ENCODE peak calls at places on chromosomes 13 and 19, in nine cellular contexts. C is transverse colon, R is tibial nerve, Z is GM12891, M is Peyer's patch, F is IMR-90, P is uterus, H is NB4, D is heart left ventricle. T is an unnamed sample.

GRCh38 chr13:25881946-25882574 is 169.8 kb downstream of the SHISA2 start:
- DNase-seq in H (no peak), R (no peak), D (no peak), M (no peak), Z (no peak), C (no peak), P (no peak), F (no peak), T (no peak)

GRCh38 chr19:46621191-46622117 is 3.4 kb downstream of the PTGIR start:
- DNase-seq in H (no peak), C (no peak), P (no peak), M (no peak), R (no peak), F (peak), D (peak), Z (no peak), T (no peak)

GRCh38 chr19:34816708-34817107 is 43.7 kb upstream of the ZNF599 start:
- DNase-seq in H (no peak), P (no peak), F (no peak), C (no peak), R (no peak), Z (no peak), D (no peak), M (no peak), T (no peak)

GRCh38 chr19:51514866-51515481 is 13.4 kb upstream of the SIGLEC12 start:
- DNase-seq in H (peak), P (no peak), D (no peak), M (no peak), Z (peak), R (no peak), C (no peak), F (peak), T (no peak)

GRCh38 chr13:80363890-80364503 is 23.1 kb upstream of the SPRY2 start:
- DNase-seq in C (no peak), H (peak), F (peak), D (no peak), R (no peak), Z (no peak), P (no peak), M (no peak), T (no peak)

GRCh38 chr19:6065685-6066365 is 44.5 kb downstream of the RFX2 start:
- DNase-seq in M (no peak), D (no peak), R (no peak), F (peak), H (peak), Z (no peak), C (peak), P (peak), T (no peak)

GRCh38 chr19:34300962-34301361 is 46.6 kb downstream of the GARRE1 start:
- DNase-seq in R (no peak), H (no peak), F (no peak), D (no peak), P (no peak), Z (no peak), C (peak), M (no peak), T (no peak)

GRCh38 chr19:14482112-14482941 is 7.2 kb upstream of the PTGER1 start:
- DNase-seq in R (no peak), H (no peak), Z (no peak), C (no peak), P (no peak), D (no peak), M (no peak), F (no peak), T (no peak)

GRCh38 chr13:46641274-46642081 is 88.5 kb downstream of the LRCH1 start:
- DNase-seq in M (no peak), F (no peak), R (no peak), H (no peak), Z (no peak), D (no peak), C (no peak), P (peak), T (no peak)

GRCh38 chr19:48490980-48491792 is 20.4 kb downstream of the LMTK3 start:
- DNase-seq in H (peak), R (no peak), D (no peak), Z (peak), P (no peak), F (no peak), C (peak), M (peak), T (no peak)

GRCh38 chr13:50732712-50733111 is 110.8 kb downstream of the DLEU7 start:
- DNase-seq in Z (no peak), C (no peak), R (no peak), H (no peak), M (no peak), D (no peak), F (peak), P (no peak), T (no peak)

GRCh38 chr19:47391510-47392223 is 27.7 kb downstream of the MEIS3 start:
- DNase-seq in Z (peak), P (peak), H (peak), M (peak), C (peak), R (peak), F (peak), D (peak), T (peak)

GRCh38 chr19:34962945-34963530 is 991 bp downstream of the ZNF792 start:
- DNase-seq in M (no peak), R (no peak), D (no peak), P (no peak), Z (no peak), C (no peak), F (peak), H (no peak), T (no peak)

GRCh38 chr19:46495789-46496099 is at the start of gene PNMA8B:
- DNase-seq in H (no peak), C (no peak), M (no peak), R (no peak), F (peak), Z (peak), P (no peak), D (peak), T (no peak)

GRCh38 chr19:49567722-49568454 is 12.5 kb downstream of the NOSIP start:
- DNase-seq in R (no peak), M (peak), Z (no peak), C (peak), D (no peak), F (no peak), P (no peak), H (peak), T (no peak)

GRCh38 chr19:12648088-12648487 is 18.5 kb downstream of the MAN2B1 start:
- DNase-seq in M (no peak), D (no peak), Z (no peak), H (no peak), R (no peak), C (no peak), F (no peak), P (no peak), T (no peak)

GRCh38 chr13:109145631-109146030 is 516.2 kb downstream of the MYO16 start:
- DNase-seq in M (no peak), R (peak), F (peak), C (peak), H (peak), Z (peak), P (peak), D (no peak), T (no peak)

GRCh38 chr13:39297664-39298171 is 259.5 kb downstream of the NHLRC3 start:
- DNase-seq in R (no peak), M (no peak), D (no peak), F (peak), P (no peak), H (no peak), C (no peak), Z (no peak), T (no peak)

GRCh38 chr19:48341006-48341405 is 15.7 kb downstream of the EMP3 start:
- DNase-seq in R (no peak), Z (no peak), F (peak), C (no peak), D (no peak), M (no peak), P (no peak), H (peak), T (no peak)

GRCh38 chr13:76522083-76522755 is 364.0 kb downstream of the KCTD12 start:
- DNase-seq in D (no peak), Z (no peak), H (no peak), P (no peak), M (no peak), C (no peak), F (peak), R (no peak), T (no peak)

GRCh38 chr13:101473458-101473857 is 21.0 kb downstream of the ITGBL1 start:
- DNase-seq in C (no peak), P (no peak), H (no peak), Z (no peak), M (no peak), F (peak), R (no peak), D (no peak), T (no peak)

GRCh38 chr13:33763021-33763420 is 54.9 kb upstream of the RFC3 start:
- DNase-seq in Z (no peak), C (no peak), P (no peak), D (no peak), F (no peak), R (no peak), H (no peak), M (no peak), T (no peak)

GRCh38 chr13:29619995-29620394 is 24.5 kb upstream of the SLC7A1 start:
- DNase-seq in M (no peak), H (no peak), D (no peak), F (peak), P (no peak), C (no peak), R (no peak), Z (no peak), T (no peak)

GRCh38 chr13:24664726-24665409 is 15.3 kb upstream of the ATP12A start:
- DNase-seq in M (no peak), Z (no peak), D (no peak), F (peak), P (no peak), C (no peak), R (no peak), H (no peak), T (no peak)

GRCh38 chr13:49185264-49185663 is 34.9 kb upstream of the MLNR start:
- DNase-seq in M (no peak), H (peak), D (no peak), C (no peak), F (peak), P (no peak), Z (no peak), R (no peak), T (no peak)

GRCh38 chr19:3062165-3063105 is at the start of gene TLE5:
- DNase-seq in D (peak), Z (peak), M (peak), R (no peak), P (no peak), C (peak), H (peak), F (no peak), T (no peak)

GRCh38 chr13:66558511-66558910 is 671.6 kb downstream of the PCDH9 start:
- DNase-seq in H (no peak), C (no peak), D (no peak), M (no peak), P (no peak), R (no peak), F (peak), Z (no peak), T (no peak)

GRCh38 chr13:28475916-28476725 is 18.8 kb downstream of the FLT1 start:
- DNase-seq in R (no peak), C (no peak), Z (no peak), F (peak), H (peak), P (no peak), D (no peak), M (no peak), T (no peak)

GRCh38 chr19:42092350-42092749 is 16.4 kb downstream of the ZNF574 start:
- DNase-seq in M (no peak), R (no peak), H (peak), F (no peak), C (peak), P (peak), D (no peak), Z (no peak), T (no peak)

GRCh38 chr13:53250272-53250875 is 221.8 kb downstream of the OLFM4 start:
- DNase-seq in C (no peak), Z (no peak), P (no peak), M (no peak), H (peak), F (peak), R (peak), D (no peak), T (no peak)

GRCh38 chr13:44273991-44274810 is 99.4 kb upstream of the SERP2 start:
- DNase-seq in D (no peak), R (no peak), M (no peak), F (peak), H (no peak), Z (peak), C (no peak), P (peak), T (no peak)

GRCh38 chr19:55692681-55693081 is 17.7 kb downstream of the EPN1 start:
- DNase-seq in C (no peak), Z (no peak), F (no peak), M (no peak), D (no peak), P (no peak), H (no peak), R (no peak), T (no peak)

GRCh38 chr19:52601025-52601973 is 31.2 kb downstream of the ZNF701 start:
- DNase-seq in R (peak), P (peak), Z (peak), C (peak), M (peak), F (peak), D (peak), H (peak), T (peak)

GRCh38 chr13:50697746-50698526 is 145.6 kb downstream of the DLEU7 start:
- DNase-seq in M (no peak), H (no peak), R (no peak), P (no peak), D (no peak), F (no peak), Z (no peak), C (no peak), T (no peak)

GRCh38 chr13:42354246-42355117 is 82.5 kb downstream of the AKAP11 start:
- DNase-seq in H (no peak), Z (no peak), P (no peak), C (no peak), D (no peak), R (no peak), M (peak), F (peak), T (no peak)

GRCh38 chr19:50778906-50779430 is 8.7 kb downstream of the GPR32 start:
- DNase-seq in R (no peak), Z (no peak), C (no peak), F (no peak), M (no peak), D (no peak), P (no peak), H (no peak), T (no peak)

GRCh38 chr19:3459965-3460582 is 20.3 kb downstream of the SMIM24 start:
- DNase-seq in F (no peak), M (no peak), C (no peak), D (no peak), R (no peak), P (no peak), Z (no peak), H (no peak), T (no peak)

GRCh38 chr19:35942235-35942634 is 6.1 kb downstream of the LRFN3 start:
- DNase-seq in P (no peak), C (no peak), Z (no peak), F (no peak), H (no peak), R (no peak), D (no peak), M (no peak), T (no peak)

GRCh38 chr19:47027586-47028371 is 8.1 kb downstream of the NPAS1 start:
- DNase-seq in M (no peak), P (no peak), D (no peak), R (no peak), F (no peak), H (no peak), Z (no peak), C (no peak), T (no peak)

GRCh38 chr19:7476941-7477494 is 11.8 kb downstream of the PEX11G start:
- DNase-seq in P (no peak), H (no peak), C (no peak), M (no peak), Z (no peak), R (no peak), F (no peak), D (no peak), T (no peak)
- TF ChIP-seq POLR2A in P (no peak), H (no peak), C (no peak), M (no peak), Z (no peak), R (no peak), F (no peak), D (no peak), T (no peak)

DNA sequence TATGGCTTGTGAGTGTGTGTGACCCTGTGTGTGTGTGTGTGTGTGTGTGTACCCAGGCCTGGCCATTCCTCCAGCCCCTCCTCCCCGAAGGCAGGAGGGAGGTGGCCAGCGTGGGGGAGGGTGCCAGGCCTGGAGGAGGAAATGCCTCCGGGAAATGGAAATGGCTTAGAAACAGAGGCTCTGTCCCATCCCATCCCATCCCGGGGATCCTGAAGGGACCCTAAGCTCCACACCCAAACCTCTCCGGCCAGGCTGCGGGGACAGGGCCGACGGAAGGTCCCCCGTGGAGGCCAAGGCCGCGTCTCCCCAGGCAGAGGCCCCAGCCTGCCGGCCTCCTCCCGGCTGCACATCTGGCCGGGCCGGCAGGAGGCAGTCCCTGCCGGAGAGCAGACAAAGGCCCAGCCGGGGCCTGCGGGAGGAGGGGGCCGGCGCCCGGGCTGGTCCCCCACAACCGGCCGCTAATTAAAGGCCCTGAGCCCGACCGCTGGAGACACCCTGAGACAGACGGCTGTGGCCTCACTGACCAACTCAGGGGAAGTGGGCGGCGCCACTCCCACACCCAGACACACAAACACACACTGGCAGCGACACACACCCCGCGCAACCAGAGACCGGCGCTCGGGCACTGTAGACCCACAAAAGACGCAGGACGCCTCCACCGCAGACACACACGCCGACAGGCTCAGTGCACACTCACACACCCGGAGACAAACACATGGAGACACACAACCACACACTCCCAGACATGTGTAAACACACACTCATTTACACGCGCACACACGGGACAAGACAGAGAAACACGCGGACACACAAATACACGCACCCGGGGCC is 1.1 kb downstream of the ADAMTS10 start:
- DNase-seq in D (peak), F (peak), Z (no peak), R (no peak), P (peak), M (peak), H (peak), C (peak), T (no peak)
- TF ChIP-seq POLR2A in D (no peak), F (peak), Z (no peak), R (no peak), P (no peak), M (no peak), H (peak), C (no peak), T (no peak)

GRCh38 chr19:1216756-1217155 is 11.2 kb downstream of the STK11 start:
- DNase-seq in H (no peak), D (no peak), Z (no peak), F (no peak), P (no peak), C (no peak), R (no peak), M (no peak), T (no peak)

GRCh38 chr19:1211494-1212234 is 6.1 kb downstream of the STK11 start:
- DNase-seq in M (no peak), P (peak), R (no peak), F (no peak), H (no peak), C (no peak), D (peak), Z (no peak), T (no peak)

GRCh38 chr19:1213391-1214286 is 8.1 kb downstream of the STK11 start:
- DNase-seq in F (peak), H (no peak), R (peak), D (peak), P (peak), Z (peak), M (peak), C (peak), T (no peak)

GRCh38 chr19:1214862-1215731 is 9.5 kb downstream of the STK11 start:
- DNase-seq in C (no peak), Z (no peak), D (peak), H (no peak), F (no peak), P (no peak), R (no peak), M (no peak), T (no peak)

DNA sequence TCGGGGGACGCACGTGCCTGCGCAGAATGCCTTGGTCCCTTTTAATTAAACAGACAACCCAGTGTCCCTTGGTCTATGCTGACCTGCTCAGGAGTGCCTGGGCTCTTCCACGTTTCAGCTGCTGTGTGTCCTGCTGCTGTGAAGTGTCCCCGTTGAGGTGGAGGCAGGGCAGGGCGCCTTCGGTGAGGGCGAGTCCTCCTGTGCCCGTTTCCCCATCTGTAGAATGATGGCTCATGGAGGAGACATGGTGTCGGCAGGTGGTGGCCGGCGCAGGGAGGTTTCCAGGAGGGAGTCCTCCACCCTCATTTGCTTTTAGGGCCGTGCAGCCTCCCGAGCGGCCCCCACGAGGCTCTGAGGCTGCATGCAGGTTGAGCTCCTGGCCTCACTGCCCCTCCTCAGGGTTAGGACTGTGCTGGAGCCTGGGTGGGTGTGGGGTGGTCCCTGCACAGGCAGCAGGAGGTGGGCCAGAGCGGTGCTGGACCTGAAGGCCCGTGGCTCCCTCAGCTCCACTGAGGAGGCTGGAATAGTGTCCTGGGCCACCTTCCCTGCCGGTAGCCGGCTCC is 8.8 kb downstream of the STK11 start:
- DNase-seq in Z (no peak), R (no peak), C (no peak), H (no peak), P (no peak), D (peak), M (no peak), F (no peak), T (no peak)
- TF ChIP-seq POLR2A in Z (no peak), R (no peak), C (no peak), H (no peak), P (no peak), D (no peak), M (no peak), F (no peak), T (no peak)

DNA sequence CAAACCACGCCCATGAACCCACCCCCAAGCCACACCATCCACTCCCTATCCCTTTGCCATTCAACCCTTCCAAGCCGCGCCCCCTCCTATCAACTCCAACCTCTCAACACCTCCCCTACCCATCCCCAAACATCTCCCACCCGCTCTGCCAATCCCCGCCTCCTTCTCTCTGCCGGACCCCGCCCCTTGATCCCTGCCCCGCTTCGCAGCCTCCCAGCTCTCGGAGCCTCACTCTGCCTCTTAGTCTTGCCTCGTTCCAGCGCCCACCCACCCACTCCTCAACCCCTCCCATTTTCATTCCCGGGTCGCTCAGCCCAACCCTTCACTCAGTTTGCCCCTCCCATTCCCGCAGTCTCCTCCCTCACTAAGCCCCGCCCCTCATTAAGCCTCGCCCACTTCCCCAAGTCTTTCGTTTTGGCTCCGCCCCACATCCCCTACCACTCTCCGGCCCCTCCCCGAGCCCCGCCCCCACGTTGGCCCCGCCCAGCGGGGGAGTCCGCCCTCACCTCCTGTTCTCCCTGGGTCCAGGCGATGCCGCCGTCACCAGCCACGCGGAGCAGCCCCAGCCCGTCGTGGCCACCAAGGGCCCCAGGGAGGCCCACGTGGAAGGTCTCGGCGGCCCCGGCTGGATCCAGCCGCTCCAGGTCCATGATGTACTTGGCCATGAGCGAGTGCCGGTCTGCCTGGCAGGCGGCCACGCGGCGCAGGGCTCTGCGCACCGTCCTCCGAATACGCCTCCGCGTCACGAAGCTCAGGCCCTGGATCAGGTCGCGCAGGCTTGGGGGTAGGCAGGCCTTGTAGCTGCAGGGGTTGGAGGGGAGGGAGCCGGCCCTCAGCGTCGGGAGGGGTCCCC is 5.7 kb downstream of the JAK3 start:
- DNase-seq in Z (peak), M (peak), H (peak), F (peak), D (peak), R (peak), P (peak), C (peak), T (no peak)
- TF ChIP-seq POLR2A in Z (no peak), M (no peak), H (no peak), F (no peak), D (no peak), R (no peak), P (no peak), C (no peak), T (no peak)

T was measured in esophagus squamous epithelium.